ENCODE peak calls at places on chromosomes 7 and 10, in ten cellular contexts. D, W, A, V, L, Q, J, Z, O and P are unnamed samples.

GRCh38 chr10:64430690-64431323 is 909.6 kb downstream of the REEP3 start:
- DNase-seq in D (no peak), W (no peak), A (peak), V (peak), L (no peak), Q (no peak), J (peak), Z (no peak), O (peak), P (no peak)

GRCh38 chr7:2760098-2760889 is 72.3 kb downstream of the AMZ1 start:
- DNase-seq in D (no peak), W (no peak), A (no peak), V (peak), L (peak), Q (no peak), J (peak), Z (peak), O (peak), P (peak)

GRCh38 chr7:110863258-110863657 is 227.7 kb upstream of the LRRN3 start:
- DNase-seq in D (no peak), W (no peak), A (no peak), V (no peak), L (no peak), Q (no peak), J (no peak), Z (no peak), O (no peak), P (no peak)

GRCh38 chr7:14376711-14377110 is 387.2 kb upstream of the ETV1 start:
- DNase-seq in D (no peak), W (no peak), A (no peak), V (no peak), L (no peak), Q (no peak), J (no peak), Z (no peak), O (no peak), P (no peak)

GRCh38 chr10:12631216-12631615 is 281.9 kb downstream of the CAMK1D start:
- DNase-seq in D (no peak), W (no peak), A (no peak), V (peak), L (no peak), Q (no peak), J (peak), Z (peak), O (no peak), P (no peak)

GRCh38 chr10:119441151-119441821 is 101.2 kb downstream of the RGS10 start:
- DNase-seq in D (peak), W (no peak), A (no peak), V (peak), L (peak), Q (peak), J (no peak), Z (peak), O (peak), P (peak)

GRCh38 chr7:87318741-87319140 is 26.7 kb upstream of the CROT start:
- DNase-seq in D (no peak), W (no peak), A (no peak), V (peak), L (no peak), Q (no peak), J (no peak), Z (no peak), O (peak), P (peak)

GRCh38 chr10:132518572-132519381 is 18.8 kb upstream of the INPP5A start:
- DNase-seq in D (no peak), W (no peak), A (no peak), V (peak), L (peak), Q (no peak), J (peak), Z (no peak), O (no peak), P (no peak)

GRCh38 chr10:116536810-116537209 is 8.9 kb upstream of the PNLIP start:
- DNase-seq in D (no peak), W (no peak), A (no peak), V (peak), L (no peak), Q (no peak), J (no peak), Z (no peak), O (no peak), P (peak)

GRCh38 chr7:92963599-92963998 is 127.2 kb upstream of the CDK6 start:
- DNase-seq in D (no peak), W (no peak), A (no peak), V (no peak), L (no peak), Q (no peak), J (no peak), Z (no peak), O (no peak), P (no peak)

GRCh38 chr10:60962946-60963345 is 19.0 kb upstream of the RHOBTB1 start:
- DNase-seq in D (no peak), W (no peak), A (no peak), V (peak), L (no peak), Q (no peak), J (no peak), Z (peak), O (peak), P (peak)

GRCh38 chr7:107951896-107952295 is 51.1 kb downstream of the LAMB1 start:
- DNase-seq in D (no peak), W (no peak), A (no peak), V (no peak), L (no peak), Q (no peak), J (no peak), Z (no peak), O (no peak), P (no peak)

GRCh38 chr10:58414270-58415041 is 29.2 kb downstream of the TFAM start:
- DNase-seq in D (peak), W (no peak), A (no peak), V (peak), L (no peak), Q (peak), J (peak), Z (peak), O (peak), P (peak)

GRCh38 chr7:30285531-30286284 is 1.3 kb downstream of the ZNRF2 start:
- DNase-seq in D (peak), W (peak), A (no peak), V (peak), L (peak), Q (no peak), J (peak), Z (peak), O (peak), P (peak)

GRCh38 chr7:98687331-98687863 is 70.3 kb downstream of the NPTX2 start:
- DNase-seq in D (no peak), W (no peak), A (no peak), V (no peak), L (no peak), Q (no peak), J (no peak), Z (no peak), O (no peak), P (no peak)

GRCh38 chr10:68153473-68154210 is 44.4 kb downstream of the MYPN start:
- DNase-seq in D (peak), W (no peak), A (no peak), V (peak), L (no peak), Q (peak), J (peak), Z (peak), O (peak), P (peak)

GRCh38 chr10:52313350-52314006 is 603 bp upstream of the DKK1 start:
- DNase-seq in D (no peak), W (no peak), A (no peak), V (no peak), L (no peak), Q (no peak), J (peak), Z (no peak), O (peak), P (no peak)

GRCh38 chr7:150339369-150339768 is 2.1 kb downstream of the RARRES2 start:
- DNase-seq in D (no peak), W (no peak), A (no peak), V (peak), L (no peak), Q (no peak), J (peak), Z (peak), O (no peak), P (no peak)

GRCh38 chr7:157355784-157356511 is 19.1 kb downstream of the DNAJB6 start:
- DNase-seq in D (no peak), W (no peak), A (no peak), V (no peak), L (peak), Q (no peak), J (no peak), Z (peak), O (peak), P (no peak)

GRCh38 chr7:36945612-36946400 is 221.5 kb upstream of the AOAH start:
- DNase-seq in D (no peak), W (no peak), A (no peak), V (no peak), L (no peak), Q (no peak), J (peak), Z (no peak), O (no peak), P (no peak)